ENCODE peak calls at places on chromosomes 2 and 18, in eight cellular contexts. B is adrenal gland, J is mammary epithelial cell, I is heart right ventricle, T is lower lobe of right lung, W is IMR-90, U is mesendoderm, C is aorta. Q is an unnamed sample.

GRCh38 chr2:105777506-105778343 is 33.0 kb downstream of the NCK2 start:
- DNase-seq in B (no peak), J (no peak), I (no peak), T (no peak), W (no peak), U (no peak), C (no peak), Q (no peak)

GRCh38 chr18:55165399-55166125 is 206.3 kb upstream of the CCDC68 start:
- DNase-seq in B (no peak), J (no peak), I (no peak), T (no peak), W (no peak), U (peak; percentile 33), C (no peak), Q (no peak)

GRCh38 chr18:6484659-6485058 is 69.9 kb upstream of the L3MBTL4 start:
- DNase-seq in B (no peak), J (peak; percentile 89), I (no peak), T (no peak), W (no peak), U (no peak), C (no peak), Q (no peak)

GRCh38 chr2:124602759-124603158 is 577.7 kb downstream of the CNTNAP5 start:
- DNase-seq in B (no peak), J (no peak), I (no peak), T (no peak), W (no peak), U (no peak), C (no peak), Q (no peak)

GRCh38 chr2:45833301-45833967 is 182.0 kb downstream of the PRKCE start:
- DNase-seq in B (no peak), J (no peak), I (no peak), T (no peak), W (no peak), U (no peak), C (no peak), Q (no peak)

GRCh38 chr2:65300134-65300771 is 72.6 kb downstream of the ACTR2 start:
- DNase-seq in B (peak; percentile 96), J (no peak), I (peak; percentile 72), T (peak; percentile 67), W (peak; percentile 76), U (no peak), C (peak; percentile 90), Q (peak; percentile 87)

GRCh38 chr2:238106339-238106697 is 6.2 kb downstream of the ESPNL start:
- DNase-seq in B (no peak), J (no peak), I (no peak), T (no peak), W (no peak), U (no peak), C (no peak), Q (peak; percentile 28)

GRCh38 chr2:158953454-158953853 is 15.0 kb upstream of the TANC1 start:
- DNase-seq in B (no peak), J (no peak), I (peak; percentile 52), T (no peak), W (peak; percentile 80), U (no peak), C (no peak), Q (no peak)

GRCh38 chr2:219214141-219214540 is 4.6 kb downstream of the ABCB6 start:
- DNase-seq in B (no peak), J (no peak), I (no peak), T (no peak), W (no peak), U (no peak), C (no peak), Q (no peak)

GRCh38 chr18:70296289-70296688 is 7.4 kb downstream of the SOCS6 start:
- DNase-seq in B (no peak), J (no peak), I (peak; percentile 47), T (no peak), W (no peak), U (peak; percentile 19), C (no peak), Q (no peak)

GRCh38 chr2:238948765-238949641 is 101.1 kb downstream of the TWIST2 start:
- DNase-seq in B (no peak), J (no peak), I (no peak), T (no peak), W (peak; percentile 67), U (no peak), C (peak; percentile 68), Q (no peak)

GRCh38 chr18:34077599-34077998 is 147.1 kb downstream of the NOL4 start:
- DNase-seq in B (no peak), J (no peak), I (no peak), T (no peak), W (no peak), U (no peak), C (no peak), Q (no peak)

GRCh38 chr2:138059967-138060635 is 95.8 kb downstream of the HNMT start:
- DNase-seq in B (peak; percentile 79), J (peak; percentile 98), I (peak; percentile 67), T (no peak), W (peak; percentile 41), U (no peak), C (peak; percentile 74), Q (peak; percentile 88)

GRCh38 chr2:212226114-212226513 is 312.5 kb downstream of the ERBB4 start:
- DNase-seq in B (no peak), J (no peak), I (no peak), T (no peak), W (no peak), U (no peak), C (no peak), Q (no peak)

GRCh38 chr2:64766841-64767669 is 113.3 kb upstream of the SERTAD2 start:
- DNase-seq in B (no peak), J (no peak), I (no peak), T (no peak), W (peak; percentile 53), U (no peak), C (no peak), Q (no peak)

GRCh38 chr2:26786207-26787023 is 559 bp downstream of the CENPA start:
- DNase-seq in B (peak; percentile 20), J (peak; percentile 11), I (no peak), T (peak; percentile 59), W (no peak), U (peak; percentile 33), C (peak; percentile 82), Q (no peak)

DNA sequence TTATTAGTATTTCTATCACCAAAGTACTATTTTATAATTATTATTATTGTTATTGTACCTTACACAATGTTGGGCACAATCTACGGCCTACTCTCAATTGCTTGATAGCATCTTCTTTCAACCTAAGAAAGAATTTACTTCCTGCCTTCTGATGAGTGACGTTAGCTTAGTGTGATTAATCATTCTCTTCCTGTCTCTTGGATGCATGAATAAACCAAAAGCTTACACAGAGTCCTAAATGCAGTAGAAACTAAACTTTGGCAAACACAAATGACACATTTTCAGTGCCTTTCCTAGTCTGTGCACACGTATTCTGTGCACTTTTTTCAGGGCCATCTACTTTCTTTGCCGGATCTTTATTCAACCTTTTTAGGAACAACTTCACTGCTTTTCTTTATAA is 19.2 kb downstream of the TRAK2 start:
- DNase-seq in B (no peak), J (peak; percentile 53), I (no peak), T (no peak), W (peak; percentile 64), U (no peak), C (no peak), Q (no peak)
- H3K4me3 ChIP-seq in B (no peak overlapping the region), J (no peak overlapping the region), I (no peak overlapping the region), T (no peak overlapping the region), W (no peak overlapping the region), U (no peak overlapping the region), C (no peak overlapping the region), Q (no peak overlapping the region)

DNA sequence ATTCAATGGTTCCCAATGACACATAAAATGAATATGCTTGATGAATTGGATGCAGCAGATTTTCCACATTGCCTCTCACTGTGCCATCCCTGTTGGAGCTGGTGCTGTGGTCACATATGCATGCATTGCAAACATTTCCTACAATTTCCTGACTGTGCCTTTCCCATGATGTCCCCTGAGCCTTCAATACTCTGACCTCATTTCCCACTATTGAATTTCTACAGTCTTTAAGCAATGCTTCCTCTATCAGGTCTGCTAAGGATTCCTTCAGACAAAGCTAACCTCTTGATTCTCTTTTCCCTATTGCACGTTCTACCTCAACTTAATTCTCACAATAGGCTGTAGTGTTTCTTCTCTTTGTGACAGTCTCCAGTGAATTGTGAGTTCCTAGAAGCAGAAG is 342.5 kb upstream of the CRIM1 start:
- DNase-seq in B (no peak), J (no peak), I (no peak), T (no peak), W (no peak), U (no peak), C (no peak), Q (no peak)
- H3K27ac ChIP-seq in B (no peak overlapping the region), J (no peak overlapping the region), I (no peak overlapping the region), T (no peak overlapping the region), W (no peak overlapping the region), U (no peak overlapping the region), C (no peak overlapping the region), Q (no peak overlapping the region)

GRCh38 chr2:69062307-69062706 is 49.3 kb downstream of the ANTXR1 start:
- DNase-seq in B (no peak), J (no peak), I (no peak), T (no peak), W (no peak), U (no peak), C (no peak), Q (no peak)
- H3K4me1 ChIP-seq in B (peaks cover 12% of the 10 kb centered on the region), J (peaks cover 6% of the 10 kb centered on the region), I (peaks cover 11% of the 10 kb centered on the region), T (peaks cover 16% of the 10 kb centered on the region), W (peaks cover 17% of the 10 kb centered on the region), U (no peaks in the 10 kb centered on the region), C (peaks cover 4% of the 10 kb centered on the region), Q (no peaks in the 10 kb centered on the region)

GRCh38 chr2:102063360-102063947 is 71.7 kb downstream of the IL1R2 start:
- DNase-seq in B (peak; percentile 90), J (no peak), I (peak; percentile 68), T (peak; percentile 80), W (peak; percentile 51), U (peak; percentile 13), C (peak; percentile 84), Q (peak; percentile 93)

GRCh38 chr2:102062802-102063201 is 71.0 kb downstream of the IL1R2 start:
- DNase-seq in B (no peak), J (no peak), I (no peak), T (no peak), W (no peak), U (no peak), C (no peak), Q (no peak)

GRCh38 chr2:102064679-102065674 is 73.2 kb downstream of the IL1R2 start:
- DNase-seq in B (no peak), J (no peak), I (no peak), T (no peak), W (peak; percentile 57), U (no peak), C (no peak), Q (no peak)

GRCh38 chr2:102065675-102066252 is 74.0 kb downstream of the IL1R2 start:
- DNase-seq in B (no peak), J (peak; percentile 80), I (no peak), T (peak; percentile 62), W (peak; percentile 82), U (peak; percentile 12), C (no peak), Q (no peak)

DNA sequence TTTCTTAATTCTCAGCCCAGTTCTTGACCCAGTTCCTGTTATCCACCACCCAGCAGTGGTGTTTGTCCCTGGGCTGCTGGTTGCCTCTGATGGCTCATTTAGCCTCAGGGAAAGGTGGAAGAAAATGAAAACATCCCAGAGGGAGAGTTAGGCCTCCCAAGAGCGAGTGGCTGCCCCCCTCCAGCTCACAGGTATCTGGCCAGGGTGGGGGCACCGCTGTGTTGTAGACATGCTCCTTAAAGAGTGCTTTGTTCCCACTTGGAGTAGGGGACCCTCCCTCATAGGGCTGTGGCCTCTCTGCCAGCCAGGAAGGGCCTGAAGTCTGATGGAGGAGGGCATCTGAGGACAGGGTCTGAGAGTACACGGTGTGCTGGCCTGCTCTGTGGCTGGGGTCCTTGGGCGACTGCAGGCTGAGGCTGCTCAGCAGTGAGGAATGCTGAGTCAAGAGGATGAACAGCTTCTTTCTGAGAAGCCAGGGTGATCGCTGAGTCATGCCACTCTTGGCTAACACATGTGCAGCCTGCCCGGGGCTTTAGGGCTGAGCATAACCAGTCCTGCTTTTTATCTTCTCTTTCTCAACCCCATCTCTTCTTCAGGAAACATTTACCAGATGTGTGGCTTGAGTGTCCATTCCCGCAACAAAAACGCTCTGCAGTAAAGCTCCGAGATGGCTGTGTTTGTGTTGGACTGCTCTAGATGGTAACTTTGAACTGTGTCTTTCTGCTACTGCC is 72.4 kb downstream of the IL1R2 start:
- DNase-seq in B (peak; percentile 98), J (peak; percentile 91), I (peak; percentile 83), T (peak; percentile 87), W (peak; percentile 99), U (peak; percentile 84), C (peak; percentile 93), Q (peak; percentile 94)
- H3K4me3 ChIP-seq in B (no peak overlapping the region), J (no peak overlapping the region), I (no peak overlapping the region), T (no peak overlapping the region), W (peak overlapping the region; percentile 14), U (no peak overlapping the region), C (no peak overlapping the region), Q (no peak overlapping the region)

Q was measured in right cardiac atrium.